ENCODE peak calls at places on chromosomes 6 and 20, in five cellular contexts. One of them, this sample, is unnamed.

GRCh38 chr6:18352842-18353241 is 34.3 kb upstream of the RNF144B start:
- DNase-seq in H1: no peak
- DNase-seq in mesenchymal stem cell: no peak
- DNase-seq in IMR-90: no peak
- DNase-seq in H9: no peak
- DNase-seq in this sample: no peak

GRCh38 chr20:36315545-36316351 is 9.6 kb downstream of the DLGAP4 start:
- DNase-seq in mesenchymal stem cell: no peak
- DNase-seq in IMR-90: no peak
- DNase-seq in H1: peak
- DNase-seq in H9: peak
- DNase-seq in this sample: no peak

GRCh38 chr6:108453601-108454157 is 107.0 kb upstream of the FOXO3 start:
- DNase-seq in H9: no peak
- DNase-seq in mesenchymal stem cell: peak
- DNase-seq in H1: no peak
- DNase-seq in IMR-90: peak
- DNase-seq in this sample: no peak

GRCh38 chr6:28090902-28091586 is 10.7 kb downstream of the ZNF165 start:
- DNase-seq in mesenchymal stem cell: no peak
- DNase-seq in H1: no peak
- DNase-seq in H9: no peak
- DNase-seq in IMR-90: no peak
- DNase-seq in this sample: no peak

GRCh38 chr6:23956988-23957387 is 169.0 kb upstream of the NRSN1 start:
- DNase-seq in IMR-90: no peak
- DNase-seq in mesenchymal stem cell: no peak
- DNase-seq in H9: no peak
- DNase-seq in H1: no peak
- DNase-seq in this sample: no peak

GRCh38 chr20:34475979-34476736 is 40.1 kb upstream of the DYNLRB1 start:
- DNase-seq in H9: peak
- DNase-seq in IMR-90: peak
- DNase-seq in H1: no peak
- DNase-seq in mesenchymal stem cell: no peak
- DNase-seq in this sample: no peak

GRCh38 chr6:82906489-82906888 is 159.2 kb downstream of the UBE3D start:
- DNase-seq in IMR-90: peak
- DNase-seq in mesenchymal stem cell: peak
- DNase-seq in H1: no peak
- DNase-seq in H9: no peak
- DNase-seq in this sample: no peak

GRCh38 chr6:115932481-115932880 is 128.2 kb downstream of the FRK start:
- DNase-seq in H9: no peak
- DNase-seq in mesenchymal stem cell: no peak
- DNase-seq in H1: no peak
- DNase-seq in IMR-90: no peak
- DNase-seq in this sample: no peak

GRCh38 chr6:105029581-105029980 is 72.7 kb downstream of the LIN28B start:
- DNase-seq in H9: no peak
- DNase-seq in IMR-90: no peak
- DNase-seq in H1: no peak
- DNase-seq in mesenchymal stem cell: no peak
- DNase-seq in this sample: no peak

GRCh38 chr20:12394786-12395185 is 477.1 kb downstream of the BTBD3 start:
- DNase-seq in mesenchymal stem cell: no peak
- DNase-seq in H9: peak
- DNase-seq in IMR-90: no peak
- DNase-seq in H1: no peak
- DNase-seq in this sample: no peak

DNA sequence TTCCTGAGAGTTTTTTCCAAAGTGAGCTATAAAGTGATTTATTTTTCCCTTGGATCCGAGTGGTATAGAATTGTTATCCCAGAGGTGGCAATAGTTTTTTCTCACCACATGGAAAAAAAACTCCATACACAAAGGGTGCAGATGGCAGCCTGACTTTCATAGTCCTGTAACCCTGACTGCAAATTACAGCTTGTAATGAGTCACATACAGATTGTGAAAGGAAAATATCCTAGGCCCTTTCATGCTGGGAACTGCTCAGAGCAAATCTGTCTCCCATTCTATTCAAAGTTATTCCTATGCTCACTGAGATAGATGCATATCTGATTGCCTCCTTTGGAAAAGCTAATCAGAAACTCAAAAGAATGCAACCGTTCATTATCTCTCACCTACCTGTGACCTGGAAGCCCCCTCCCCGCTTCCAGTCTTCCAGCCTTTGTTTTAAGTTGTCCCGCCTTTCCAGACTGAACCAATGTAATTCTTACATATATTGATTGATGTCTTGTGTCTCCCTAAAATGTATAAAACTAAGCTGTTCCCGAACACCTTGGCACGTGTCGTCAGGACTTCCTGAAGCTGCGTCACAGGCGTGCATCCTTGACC is 108.7 kb upstream of the MAP3K4 start:
- DNase-seq in H9: no peak
- DNase-seq in H1: no peak
- DNase-seq in IMR-90: no peak
- DNase-seq in mesenchymal stem cell: no peak
- DNase-seq in this sample: no peak
- H4K91ac ChIP-seq in H9: no peak
- H4K91ac ChIP-seq in H1: no peak
- H4K91ac ChIP-seq in IMR-90: no peak
- H4K91ac ChIP-seq in mesenchymal stem cell: no peak
- H4K91ac ChIP-seq in this sample: no peak

GRCh38 chr6:113361014-113361645 is 496.0 kb upstream of the MARCKS start:
- DNase-seq in H1: no peak
- DNase-seq in mesenchymal stem cell: peak
- DNase-seq in IMR-90: peak
- DNase-seq in H9: no peak
- DNase-seq in this sample: no peak
- H4K91ac ChIP-seq in H1: no peak
- H4K91ac ChIP-seq in mesenchymal stem cell: no peak
- H4K91ac ChIP-seq in IMR-90: peak
- H4K91ac ChIP-seq in H9: no peak
- H4K91ac ChIP-seq in this sample: no peak

GRCh38 chr6:8006208-8006607 is 58.0 kb downstream of the BLOC1S5 start:
- DNase-seq in mesenchymal stem cell: peak
- DNase-seq in H9: no peak
- DNase-seq in H1: no peak
- DNase-seq in IMR-90: peak
- DNase-seq in this sample: no peak

GRCh38 chr6:7999201-7999600 is 65.0 kb downstream of the BLOC1S5 start:
- DNase-seq in mesenchymal stem cell: no peak
- DNase-seq in H1: no peak
- DNase-seq in H9: no peak
- DNase-seq in IMR-90: no peak
- DNase-seq in this sample: no peak

GRCh38 chr6:8000080-8001035 is 63.8 kb downstream of the BLOC1S5 start:
- DNase-seq in H9: no peak
- DNase-seq in IMR-90: no peak
- DNase-seq in H1: no peak
- DNase-seq in mesenchymal stem cell: no peak
- DNase-seq in this sample: no peak

GRCh38 chr6:8005136-8005535 is 59.1 kb downstream of the BLOC1S5 start:
- DNase-seq in H9: no peak
- DNase-seq in mesenchymal stem cell: no peak
- DNase-seq in H1: no peak
- DNase-seq in IMR-90: no peak
- DNase-seq in this sample: no peak
- H4K91ac ChIP-seq in H9: no peak
- H4K91ac ChIP-seq in mesenchymal stem cell: no peak
- H4K91ac ChIP-seq in H1: no peak
- H4K91ac ChIP-seq in IMR-90: no peak
- H4K91ac ChIP-seq in this sample: no peak

DNA sequence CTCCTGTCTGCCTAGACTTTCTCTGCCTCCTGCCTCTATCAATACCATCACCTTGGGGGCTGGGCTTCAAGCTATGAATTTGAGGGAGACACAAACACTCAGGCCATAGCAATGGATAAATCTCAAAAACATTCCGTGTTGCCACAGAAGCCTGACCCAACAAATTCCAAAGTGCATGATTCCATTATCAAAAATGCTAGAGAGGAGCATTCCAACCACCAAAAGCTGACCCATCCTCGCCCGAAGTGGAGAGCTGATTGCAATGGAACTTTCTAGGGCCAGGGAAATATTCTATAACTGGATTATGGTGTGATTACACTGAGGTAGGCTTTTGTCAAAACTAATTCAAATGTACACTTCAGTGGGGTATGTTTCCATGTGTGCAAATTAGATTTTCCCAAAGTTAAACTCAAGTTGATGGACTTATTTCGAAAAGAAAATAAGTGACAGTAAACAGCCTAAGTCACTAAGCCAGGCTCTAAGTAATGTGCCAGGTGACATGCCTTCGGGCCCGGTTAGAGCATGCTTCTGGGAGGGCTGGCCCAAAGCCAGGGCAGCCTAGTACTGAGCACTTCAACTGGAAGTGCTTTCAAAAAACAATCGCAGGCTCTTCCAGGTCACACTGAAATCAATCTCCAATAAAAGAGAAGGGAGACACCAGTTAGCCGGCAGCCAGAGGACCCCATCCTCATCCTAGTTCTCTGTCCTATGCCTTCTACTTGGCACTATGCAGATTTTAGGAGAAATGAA is 142.3 kb downstream of the TBXT start:
- DNase-seq in IMR-90: peak
- DNase-seq in H1: no peak
- DNase-seq in mesenchymal stem cell: peak
- DNase-seq in H9: no peak
- DNase-seq in this sample: no peak
- H4K91ac ChIP-seq in IMR-90: peak
- H4K91ac ChIP-seq in H1: no peak
- H4K91ac ChIP-seq in mesenchymal stem cell: peak
- H4K91ac ChIP-seq in H9: no peak
- H4K91ac ChIP-seq in this sample: no peak

GRCh38 chr6:87115402-87116135 is 20.7 kb upstream of the CGA start:
- DNase-seq in mesenchymal stem cell: no peak
- DNase-seq in H9: no peak
- DNase-seq in IMR-90: no peak
- DNase-seq in H1: no peak
- DNase-seq in this sample: no peak

GRCh38 chr6:87122477-87122876 is 27.6 kb upstream of the CGA start:
- DNase-seq in H9: peak
- DNase-seq in H1: no peak
- DNase-seq in mesenchymal stem cell: no peak
- DNase-seq in IMR-90: no peak
- DNase-seq in this sample: no peak

GRCh38 chr6:87118054-87118453 is 23.1 kb upstream of the CGA start:
- DNase-seq in H1: no peak
- DNase-seq in IMR-90: peak
- DNase-seq in mesenchymal stem cell: no peak
- DNase-seq in H9: no peak
- DNase-seq in this sample: no peak

DNA sequence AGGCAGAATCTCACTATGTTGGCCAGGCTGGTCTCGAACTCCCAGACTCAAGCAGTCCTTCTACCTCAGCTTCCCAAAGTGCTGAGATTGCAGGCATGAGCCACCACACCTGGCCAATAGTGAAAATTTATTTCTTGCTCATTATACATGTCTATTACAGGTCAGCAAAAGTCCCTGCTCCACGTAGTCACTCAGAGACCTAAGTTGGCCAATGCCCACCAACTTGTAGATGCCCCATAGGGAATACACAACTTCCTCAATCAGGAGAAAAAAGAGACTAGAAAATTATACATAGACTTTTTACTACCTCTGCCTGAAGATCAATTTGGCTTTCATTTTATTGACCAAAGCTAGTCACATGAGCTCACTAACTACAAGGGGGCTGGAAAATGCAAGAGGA is 22.0 kb upstream of the CGA start:
- DNase-seq in IMR-90: no peak
- DNase-seq in H9: no peak
- DNase-seq in H1: no peak
- DNase-seq in mesenchymal stem cell: no peak
- DNase-seq in this sample: no peak
- H4K91ac ChIP-seq in IMR-90: no peak
- H4K91ac ChIP-seq in H9: no peak
- H4K91ac ChIP-seq in H1: no peak
- H4K91ac ChIP-seq in mesenchymal stem cell: no peak
- H4K91ac ChIP-seq in this sample: no peak

GRCh38 chr20:25310921-25311728 is 63.2 kb downstream of the PYGB start:
- DNase-seq in H9: no peak
- DNase-seq in H1: no peak
- DNase-seq in mesenchymal stem cell: peak
- DNase-seq in IMR-90: peak
- DNase-seq in this sample: no peak
- H4K91ac ChIP-seq in H9: no peak
- H4K91ac ChIP-seq in H1: no peak
- H4K91ac ChIP-seq in mesenchymal stem cell: peak
- H4K91ac ChIP-seq in IMR-90: peak
- H4K91ac ChIP-seq in this sample: no peak

GRCh38 chr20:56995635-56996075 is 270.8 kb downstream of the BMP7 start:
- DNase-seq in mesenchymal stem cell: no peak
- DNase-seq in IMR-90: no peak
- DNase-seq in H9: peak
- DNase-seq in H1: peak
- DNase-seq in this sample: peak
- H4K91ac ChIP-seq in mesenchymal stem cell: peak
- H4K91ac ChIP-seq in IMR-90: no peak
- H4K91ac ChIP-seq in H9: no peak
- H4K91ac ChIP-seq in H1: no peak
- H4K91ac ChIP-seq in this sample: no peak

GRCh38 chr6:111550953-111551352 is 54.7 kb downstream of the TRAF3IP2 start:
- DNase-seq in IMR-90: no peak
- DNase-seq in mesenchymal stem cell: no peak
- DNase-seq in H1: no peak
- DNase-seq in H9: no peak
- DNase-seq in this sample: no peak
- H4K91ac ChIP-seq in IMR-90: no peak
- H4K91ac ChIP-seq in mesenchymal stem cell: peak
- H4K91ac ChIP-seq in H1: no peak
- H4K91ac ChIP-seq in H9: no peak
- H4K91ac ChIP-seq in this sample: no peak

This sample was measured in neuronal stem cell.